ENCODE peak calls at places on chromosome 20, in six cellular contexts. One of them, this sample, is unnamed.

GRCh38 chr20:51354769-51355319 is 187.7 kb downstream of the NFATC2 start:
- DNase-seq in HepG2: no peak
- DNase-seq in HCT116: no peak
- DNase-seq in IMR-90: peak
- DNase-seq in H1: no peak
- DNase-seq in GM12878: no peak
- DNase-seq in this sample: no peak

GRCh38 chr20:14997791-14998190 is 660.4 kb upstream of the FLRT3 start:
- DNase-seq in HepG2: no peak
- DNase-seq in HCT116: no peak
- DNase-seq in IMR-90: no peak
- DNase-seq in H1: no peak
- DNase-seq in GM12878: no peak
- DNase-seq in this sample: no peak

GRCh38 chr20:25281541-25281991 is 33.7 kb downstream of the PYGB start:
- DNase-seq in HepG2: no peak
- DNase-seq in HCT116: no peak
- DNase-seq in IMR-90: no peak
- DNase-seq in H1: no peak
- DNase-seq in GM12878: peak
- DNase-seq in this sample: no peak

GRCh38 chr20:44079291-44079690 is 107.7 kb downstream of the JPH2 start:
- DNase-seq in HepG2: no peak
- DNase-seq in HCT116: no peak
- DNase-seq in IMR-90: no peak
- DNase-seq in H1: no peak
- DNase-seq in GM12878: no peak
- DNase-seq in this sample: no peak

GRCh38 chr20:50323209-50323608 is 132.6 kb downstream of the CEBPB start:
- DNase-seq in HepG2: no peak
- DNase-seq in HCT116: no peak
- DNase-seq in IMR-90: no peak
- DNase-seq in H1: no peak
- DNase-seq in GM12878: no peak
- DNase-seq in this sample: no peak

GRCh38 chr20:33407251-33407650 is 5.9 kb upstream of the CDK5RAP1 start:
- DNase-seq in HepG2: no peak
- DNase-seq in HCT116: no peak
- DNase-seq in IMR-90: peak
- DNase-seq in H1: no peak
- DNase-seq in GM12878: no peak
- DNase-seq in this sample: no peak

GRCh38 chr20:24983896-24984295 is 8.7 kb downstream of the APMAP start:
- DNase-seq in HepG2: no peak
- DNase-seq in HCT116: no peak
- DNase-seq in IMR-90: no peak
- DNase-seq in H1: peak
- DNase-seq in GM12878: no peak
- DNase-seq in this sample: no peak

GRCh38 chr20:9235518-9235917 is 166.6 kb downstream of the PLCB4 start:
- DNase-seq in HepG2: no peak
- DNase-seq in HCT116: no peak
- DNase-seq in IMR-90: peak
- DNase-seq in H1: no peak
- DNase-seq in GM12878: no peak
- DNase-seq in this sample: no peak

GRCh38 chr20:45098096-45098773 is 2.7 kb downstream of the KCNS1 start:
- DNase-seq in HepG2: no peak
- DNase-seq in HCT116: no peak
- DNase-seq in IMR-90: no peak
- DNase-seq in H1: peak
- DNase-seq in GM12878: no peak
- DNase-seq in this sample: no peak

GRCh38 chr20:3080939-3081388 is 3.6 kb downstream of the AVP start:
- DNase-seq in HepG2: no peak
- DNase-seq in HCT116: no peak
- DNase-seq in IMR-90: peak
- DNase-seq in H1: no peak
- DNase-seq in GM12878: no peak
- DNase-seq in this sample: no peak

GRCh38 chr20:8161262-8162071 is 29.4 kb downstream of the PLCB1 start:
- DNase-seq in HepG2: no peak
- DNase-seq in HCT116: no peak
- DNase-seq in IMR-90: peak
- DNase-seq in H1: no peak
- DNase-seq in GM12878: no peak
- DNase-seq in this sample: no peak

GRCh38 chr20:35660122-35660937 is 4.4 kb downstream of the CPNE1 start:
- DNase-seq in HepG2: no peak
- DNase-seq in HCT116: no peak
- DNase-seq in IMR-90: no peak
- DNase-seq in H1: peak
- DNase-seq in GM12878: no peak
- DNase-seq in this sample: no peak

GRCh38 chr20:18052856-18053255 is 4.9 kb downstream of the OVOL2 start:
- DNase-seq in HepG2: no peak
- DNase-seq in HCT116: no peak
- DNase-seq in IMR-90: no peak
- DNase-seq in H1: no peak
- DNase-seq in GM12878: no peak
- DNase-seq in this sample: no peak

GRCh38 chr20:40945754-40946451 is 82.7 kb upstream of the TOP1 start:
- DNase-seq in HepG2: peak
- DNase-seq in HCT116: peak
- DNase-seq in IMR-90: peak
- DNase-seq in H1: peak
- DNase-seq in GM12878: no peak
- DNase-seq in this sample: peak

GRCh38 chr20:50136822-50137599 is 16.5 kb downstream of the PEDS1 start:
- DNase-seq in HepG2: no peak
- DNase-seq in HCT116: no peak
- DNase-seq in IMR-90: peak
- DNase-seq in H1: no peak
- DNase-seq in GM12878: no peak
- DNase-seq in this sample: no peak

GRCh38 chr20:32674362-32674789 is 635 bp upstream of the C20orf203 start:
- DNase-seq in HepG2: peak
- DNase-seq in HCT116: peak
- DNase-seq in IMR-90: peak
- DNase-seq in H1: peak
- DNase-seq in GM12878: no peak
- DNase-seq in this sample: peak

GRCh38 chr20:25310921-25311728 is 63.2 kb downstream of the PYGB start:
- DNase-seq in HepG2: peak
- DNase-seq in HCT116: no peak
- DNase-seq in IMR-90: peak
- DNase-seq in H1: no peak
- DNase-seq in GM12878: no peak
- DNase-seq in this sample: no peak

GRCh38 chr20:8218861-8219260 is 86.8 kb downstream of the PLCB1 start:
- DNase-seq in HepG2: no peak
- DNase-seq in HCT116: no peak
- DNase-seq in IMR-90: peak
- DNase-seq in H1: no peak
- DNase-seq in GM12878: no peak
- DNase-seq in this sample: no peak

GRCh38 chr20:57244627-57245214 is 21.7 kb downstream of the BMP7 start:
- DNase-seq in HepG2: no peak
- DNase-seq in HCT116: no peak
- DNase-seq in IMR-90: no peak
- DNase-seq in H1: peak
- DNase-seq in GM12878: no peak
- DNase-seq in this sample: no peak
- TF ChIP-seq CEBPB in HepG2: no peak
- TF ChIP-seq CEBPB in HCT116: no peak
- TF ChIP-seq CEBPB in IMR-90: no peak
- TF ChIP-seq CEBPB in H1: no peak
- TF ChIP-seq CEBPB in GM12878: no peak
- TF ChIP-seq CEBPB in this sample: no peak

GRCh38 chr20:46350201-46350985 is 42.1 kb upstream of the CDH22 start:
- DNase-seq in HepG2: no peak
- DNase-seq in HCT116: no peak
- DNase-seq in IMR-90: peak
- DNase-seq in H1: no peak
- DNase-seq in GM12878: peak
- DNase-seq in this sample: no peak
- TF ChIP-seq CEBPB in HepG2: no peak
- TF ChIP-seq CEBPB in HCT116: no peak
- TF ChIP-seq CEBPB in IMR-90: no peak
- TF ChIP-seq CEBPB in H1: no peak
- TF ChIP-seq CEBPB in GM12878: no peak
- TF ChIP-seq CEBPB in this sample: no peak

DNA sequence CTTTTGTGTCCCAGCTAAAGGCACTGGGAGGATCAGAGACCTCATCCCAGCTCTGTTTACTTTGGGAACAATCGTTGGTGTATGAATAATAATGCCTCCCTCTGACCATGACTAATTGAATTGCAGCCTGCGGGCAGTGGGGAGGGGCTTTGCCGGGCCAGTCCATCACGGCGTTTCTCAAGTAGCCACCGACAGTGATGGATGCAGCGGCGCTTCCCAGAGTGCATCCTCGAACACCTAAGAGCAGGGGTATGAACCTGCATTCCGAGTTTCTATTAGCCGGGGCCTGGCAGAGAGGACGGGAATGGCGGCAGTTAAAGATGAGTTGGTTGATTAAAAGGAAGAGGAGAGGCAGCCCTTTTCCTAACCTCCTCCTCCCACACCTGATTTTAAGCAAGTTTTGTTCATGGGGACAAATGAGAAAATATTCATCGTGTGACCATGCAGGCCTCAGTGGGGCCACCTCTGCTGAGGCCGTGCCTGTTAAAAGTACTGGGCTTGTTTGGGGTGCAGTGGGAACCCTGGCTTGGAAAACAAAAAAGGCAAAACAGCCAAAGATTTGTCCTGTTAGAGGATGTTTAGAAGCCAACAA is 154.1 kb downstream of the FOXA2 start:
- DNase-seq in HepG2: peak
- DNase-seq in HCT116: no peak
- DNase-seq in IMR-90: no peak
- DNase-seq in H1: peak
- DNase-seq in GM12878: no peak
- DNase-seq in this sample: peak
- TF ChIP-seq CEBPB in HepG2: no peak
- TF ChIP-seq CEBPB in HCT116: no peak
- TF ChIP-seq CEBPB in IMR-90: no peak
- TF ChIP-seq CEBPB in H1: no peak
- TF ChIP-seq CEBPB in GM12878: no peak
- TF ChIP-seq CEBPB in this sample: no peak

GRCh38 chr20:48547682-48548081 is 280.1 kb downstream of the PREX1 start:
- DNase-seq in HepG2: no peak
- DNase-seq in HCT116: no peak
- DNase-seq in IMR-90: no peak
- DNase-seq in H1: no peak
- DNase-seq in GM12878: no peak
- DNase-seq in this sample: no peak

GRCh38 chr20:48552550-48552949 is 275.2 kb downstream of the PREX1 start:
- DNase-seq in HepG2: no peak
- DNase-seq in HCT116: no peak
- DNase-seq in IMR-90: no peak
- DNase-seq in H1: no peak
- DNase-seq in GM12878: no peak
- DNase-seq in this sample: no peak

GRCh38 chr20:48550814-48551213 is 277.0 kb downstream of the PREX1 start:
- DNase-seq in HepG2: peak
- DNase-seq in HCT116: no peak
- DNase-seq in IMR-90: no peak
- DNase-seq in H1: no peak
- DNase-seq in GM12878: no peak
- DNase-seq in this sample: no peak
- TF ChIP-seq CEBPB in HepG2: no peak
- TF ChIP-seq CEBPB in HCT116: no peak
- TF ChIP-seq CEBPB in IMR-90: no peak
- TF ChIP-seq CEBPB in H1: no peak
- TF ChIP-seq CEBPB in GM12878: no peak
- TF ChIP-seq CEBPB in this sample: no peak

This sample was measured in A549.